ENCODE peak calls at places on chromosomes 3 and 15, in six cellular contexts. B, D, T, V, S and H are unnamed samples.

GRCh38 chr15:30953731-30954378 is 37.6 kb downstream of the MTMR10 start:
- DNase-seq in T (peak; percentile 96), S (peak; percentile 96), V (peak; percentile 89), B (peak; percentile 34), D (no peak), H (no peak)

GRCh38 chr3:156535798-156536197 is 19.1 kb downstream of the SSR3 start:
- DNase-seq in D (no peak), S (no peak), V (no peak), B (no peak), T (no peak), H (no peak)

GRCh38 chr15:61227269-61228024 is 1.7 kb downstream of the RORA start:
- DNase-seq in T (peak; percentile 50), B (peak; percentile 33), V (peak; percentile 57), D (no peak), S (no peak), H (peak; percentile 9)

GRCh38 chr3:129123314-129124060 is 1.9 kb upstream of the RAB43 start:
- DNase-seq in S (peak; percentile 33), V (peak; percentile 26), D (no peak), B (no peak), T (peak; percentile 50), H (no peak)

GRCh38 chr3:111903067-111903511 is 44.0 kb downstream of the PHLDB2 start:
- DNase-seq in T (peak; percentile 84), S (peak; percentile 67), B (no peak), V (peak; percentile 65), D (no peak), H (no peak)

GRCh38 chr3:159128628-159129027 is 326.8 kb downstream of the MFSD1 start:
- DNase-seq in D (no peak), V (peak; percentile 68), B (no peak), S (peak; percentile 1), T (no peak), H (no peak)

GRCh38 chr3:21839592-21839991 is 88.6 kb upstream of the ZNF385D start:
- DNase-seq in D (peak; percentile 52), S (no peak), T (peak; percentile 53), B (no peak), V (peak; percentile 50), H (no peak)

GRCh38 chr3:44339990-44340389 is 1.4 kb downstream of the TCAIM start:
- DNase-seq in D (no peak), S (no peak), V (no peak), B (no peak), T (no peak), H (no peak)

GRCh38 chr3:149678365-149678948 is 20.6 kb upstream of the WWTR1 start:
- DNase-seq in V (no peak), D (no peak), S (peak; percentile 93), T (no peak), B (no peak), H (no peak)

GRCh38 chr15:57861039-57861638 is 154.6 kb downstream of the POLR2M start:
- DNase-seq in B (no peak), S (peak; percentile 86), D (no peak), T (peak; percentile 66), V (peak; percentile 65), H (peak; percentile 59)

GRCh38 chr3:10939556-10939955 is 53.0 kb upstream of the SLC6A1 start:
- DNase-seq in D (no peak), B (no peak), T (no peak), V (no peak), S (no peak), H (no peak)

DNA sequence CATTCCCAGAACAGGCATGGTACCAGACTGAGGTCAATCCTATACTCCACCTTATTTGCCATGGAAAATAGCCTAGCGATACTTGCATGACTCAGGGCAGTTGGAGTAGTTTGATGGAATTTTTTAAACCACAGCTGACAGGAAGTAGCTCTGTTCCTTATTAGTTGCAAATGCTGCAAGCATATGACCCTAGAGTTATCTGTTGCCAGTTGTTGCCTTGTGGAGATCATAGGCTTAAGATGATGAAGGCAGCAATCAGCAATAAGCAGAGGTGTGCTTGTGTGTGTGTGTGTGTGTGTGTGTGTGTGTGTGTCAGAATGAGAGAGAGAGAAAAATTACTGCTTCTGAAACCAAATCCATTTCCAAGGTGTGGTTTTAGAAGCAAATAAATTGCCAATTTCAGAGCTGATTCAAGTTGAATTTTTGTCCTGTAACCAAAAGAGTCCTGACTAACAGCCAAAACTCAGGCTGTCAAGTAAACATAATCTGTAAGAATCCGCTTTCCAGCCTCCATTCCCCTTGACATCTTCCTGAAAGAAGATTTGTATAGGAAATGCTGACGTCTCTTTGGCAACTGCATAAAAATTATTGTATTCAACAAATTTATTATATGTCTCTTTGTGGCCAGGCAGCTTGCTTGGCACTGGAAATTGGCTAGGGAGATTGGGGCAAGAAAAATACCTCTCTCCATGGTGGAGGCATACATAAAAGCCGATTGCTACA is 141.2 kb downstream of the SERPINI1 start:
- DNase-seq in S (peak; percentile 8), B (no peak), T (peak; percentile 56), D (no peak), V (peak; percentile 85), H (no peak)
- H3K4ac ChIP-seq in S (no peak overlapping the region), B (no peak overlapping the region), T (no peak overlapping the region), D (no peak overlapping the region), V (no peak overlapping the region), H (no peak overlapping the region)

DNA sequence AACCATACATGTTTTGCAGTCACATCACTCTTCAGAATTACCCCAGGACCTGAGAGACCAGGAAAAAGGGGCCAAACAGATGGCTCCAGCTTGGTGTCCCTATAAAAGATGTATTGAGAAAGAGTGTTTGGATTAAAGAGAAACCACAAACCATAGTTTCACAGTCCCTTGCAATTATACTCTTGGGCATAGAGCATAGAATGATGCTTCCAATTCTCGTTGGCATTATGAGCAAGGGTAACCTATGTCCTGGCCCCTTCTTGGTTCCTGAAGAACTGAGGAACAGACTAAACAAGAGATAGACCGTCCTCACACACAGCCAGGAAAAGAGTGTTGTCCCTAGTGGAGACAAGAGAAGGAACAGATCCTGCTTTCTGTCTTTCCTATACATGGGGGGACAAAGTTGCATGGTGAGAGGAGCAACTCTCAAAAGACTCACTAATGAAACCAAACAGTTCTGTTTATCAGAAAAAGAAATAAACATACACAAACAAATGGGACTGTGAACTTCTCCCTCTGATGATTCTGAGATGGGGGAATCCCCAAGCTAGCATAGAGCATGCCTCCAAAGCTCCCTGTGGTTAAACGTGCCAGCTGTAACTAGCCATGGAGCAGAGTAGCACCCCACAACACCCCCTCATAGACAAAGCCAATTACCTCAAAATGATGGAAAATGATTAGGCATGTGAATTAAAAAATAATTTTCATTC is 908.6 kb downstream of the NTRK3 start:
- DNase-seq in S (no peak), T (peak; percentile 28), D (no peak), V (peak; percentile 94), B (no peak), H (no peak)
- H4K91ac ChIP-seq in S (no peak overlapping the region), T (no peak overlapping the region), D (no peak overlapping the region), V (no peak overlapping the region), B (no peak overlapping the region), H (no peak overlapping the region)

GRCh38 chr3:179868715-179869114 is 168.0 kb downstream of the PEX5L start:
- DNase-seq in V (no peak), D (no peak), T (no peak), B (no peak), S (no peak), H (no peak)
- H3K4ac ChIP-seq in V (no peak overlapping the region), D (no peak overlapping the region), T (no peak overlapping the region), B (no peak overlapping the region), S (no peak overlapping the region), H (no peak overlapping the region)

DNA sequence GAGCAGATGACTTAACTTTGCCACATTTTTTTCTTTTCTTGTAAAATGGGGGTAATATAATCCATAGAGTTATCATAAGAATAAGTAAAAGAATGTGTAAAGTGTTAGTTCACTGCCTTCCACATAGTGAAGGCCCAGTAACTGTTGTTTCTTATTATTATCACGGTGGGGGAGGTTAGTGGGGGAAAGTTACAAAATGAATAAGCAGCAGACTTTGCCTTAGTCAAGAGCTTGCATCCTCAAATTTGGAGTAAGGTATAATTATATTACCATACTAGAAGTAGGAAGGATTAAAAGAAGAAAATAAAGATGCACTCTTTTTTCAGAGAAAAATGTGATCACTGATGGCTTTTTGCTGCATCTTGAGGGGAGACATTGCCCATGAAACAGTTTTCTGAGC is 247.6 kb downstream of the PTPRG start:
- DNase-seq in B (no peak), V (no peak), T (no peak), S (no peak), D (no peak), H (no peak)
- H4K91ac ChIP-seq in B (no peak overlapping the region), V (no peak overlapping the region), T (no peak overlapping the region), S (no peak overlapping the region), D (no peak overlapping the region), H (no peak overlapping the region)

GRCh38 chr15:84983711-84984110 is 2.1 kb downstream of the PDE8A start:
- DNase-seq in S (no peak), B (no peak), V (no peak), T (peak; percentile 23), D (no peak), H (no peak)

GRCh38 chr15:84981054-84981710 is 474 bp upstream of the PDE8A start:
- DNase-seq in T (peak; percentile 96), V (peak; percentile 97), S (peak; percentile 99), B (peak; percentile 96), D (peak; percentile 96), H (peak; percentile 93)

GRCh38 chr15:84981711-84982300 is at the start of gene PDE8A:
- DNase-seq in T (peak; percentile 31), V (peak; percentile 56), B (peak; percentile 40), S (peak; percentile 87), D (peak; percentile 69), H (peak; percentile 40)

GRCh38 chr15:84983299-84983698 is 1.6 kb downstream of the PDE8A start:
- DNase-seq in B (no peak), D (no peak), T (no peak), V (no peak), S (no peak), H (no peak)

DNA sequence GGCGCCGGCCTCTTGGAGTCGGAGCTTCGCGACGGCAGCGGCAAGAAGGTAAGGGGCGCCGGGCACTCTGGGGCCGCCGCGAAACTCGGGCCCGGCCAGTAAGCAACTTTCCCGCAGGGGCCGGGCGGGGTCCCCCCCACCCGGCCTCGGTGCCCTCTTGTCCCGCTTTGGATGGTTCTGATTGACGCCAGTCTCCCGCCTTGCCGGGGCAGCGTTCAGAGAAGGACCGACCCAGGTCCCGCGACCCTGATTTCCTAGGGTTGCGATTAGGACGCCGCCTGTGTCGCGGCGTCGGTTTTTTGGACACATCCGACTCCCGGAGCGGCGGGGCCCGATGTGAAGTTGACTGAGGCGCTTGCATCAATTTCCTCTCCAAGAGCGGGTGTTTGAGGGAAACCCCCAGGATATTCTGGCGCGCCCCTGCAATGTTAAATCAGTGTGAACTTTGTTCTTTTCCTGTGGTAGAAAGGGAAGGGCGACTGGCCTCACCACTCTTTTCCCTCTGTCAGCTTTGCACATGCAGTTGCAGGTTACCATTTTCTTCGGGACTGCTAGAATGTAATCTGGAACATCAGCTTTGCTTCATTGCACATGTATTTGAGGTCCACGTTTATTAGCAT is 755 bp downstream of the PDE8A start:
- DNase-seq in T (peak; percentile 18), V (peak; percentile 51), B (peak; percentile 48), S (peak; percentile 46), D (no peak), H (no peak)
- H3K4ac ChIP-seq in T (peak overlapping the region; percentile 62), V (peak overlapping the region; percentile 92), B (no peak overlapping the region), S (peak overlapping the region; percentile 42), D (no peak overlapping the region), H (no peak overlapping the region)

DNA sequence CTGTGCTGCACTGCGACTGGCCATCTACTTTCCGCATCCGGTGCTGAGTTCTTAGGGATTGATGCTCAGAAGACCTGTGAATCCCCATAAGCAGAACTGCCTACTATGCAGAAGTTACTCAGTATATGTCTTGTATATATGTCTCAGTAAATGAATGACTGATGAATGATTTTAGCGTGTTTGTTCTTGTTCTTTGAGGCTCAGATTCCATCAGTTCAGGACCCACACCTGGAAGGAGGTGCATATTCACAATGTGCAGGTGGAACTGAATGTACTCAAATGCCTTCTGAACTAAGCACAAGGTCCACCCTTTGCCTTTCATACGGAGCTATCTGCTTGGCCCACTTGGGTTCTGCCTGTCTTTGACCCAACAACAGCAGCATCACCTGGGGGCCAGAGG is 19.8 kb downstream of the TNFAIP8L3 start:
- DNase-seq in D (no peak), S (no peak), T (no peak), B (no peak), V (no peak), H (no peak)
- H4K91ac ChIP-seq in D (no peak overlapping the region), S (no peak overlapping the region), T (no peak overlapping the region), B (no peak overlapping the region), V (no peak overlapping the region), H (no peak overlapping the region)